ENCODE peak calls at places on chromosome 7, in eight cellular contexts. T is spleen, X is SK-N-SH, B is psoas muscle, F is upper lobe of left lung, V is right atrium auricular region, M is BE2C, P is dorsolateral prefrontal cortex. N is an unnamed sample.

GRCh38 chr7:4633012-4633411 is 49.1 kb upstream of the FOXK1 start:
- DNase-seq in T (no peak), B (no peak), V (no peak), X (no peak), P (no peak), F (no peak), M (no peak), N (peak; percentile 43)

GRCh38 chr7:138941545-138941944 is 39.6 kb downstream of the KIAA1549 start:
- DNase-seq in P (no peak), B (no peak), T (no peak), V (no peak), X (no peak), F (no peak), M (no peak), N (no peak)

GRCh38 chr7:80312139-80312661 is 177.6 kb downstream of the GNAI1 start:
- DNase-seq in X (no peak), M (no peak), V (no peak), T (no peak), B (no peak), P (no peak), F (no peak), N (peak; percentile 71)

GRCh38 chr7:726084-726853 is at the start of gene DNAAF5:
- DNase-seq in X (peak; percentile 98), V (peak; percentile 83), M (peak; percentile 89), T (peak; percentile 96), P (peak; percentile 88), B (peak; percentile 93), F (peak; percentile 98), N (peak; percentile 80)

GRCh38 chr7:139799586-139799985 is 21.8 kb upstream of the HIPK2 start:
- DNase-seq in T (no peak), B (no peak), F (no peak), X (no peak), P (no peak), V (no peak), M (no peak), N (peak; percentile 60)

GRCh38 chr7:144842377-144842851 is 6.6 kb upstream of the TPK1 start:
- DNase-seq in X (no peak), V (peak; percentile 66), M (no peak), T (peak; percentile 81), P (no peak), B (no peak), F (no peak), N (no peak)

GRCh38 chr7:130363156-130363847 is 17.0 kb upstream of the CPA1 start:
- DNase-seq in M (no peak), V (no peak), F (no peak), P (no peak), B (peak; percentile 46), X (no peak), T (no peak), N (peak; percentile 99)

GRCh38 chr7:85074992-85075391 is 111.9 kb downstream of the SEMA3D start:
- DNase-seq in P (no peak), V (no peak), M (no peak), F (no peak), B (no peak), T (no peak), X (no peak), N (no peak)

GRCh38 chr7:147990837-147991236 is 599.7 kb upstream of the C7orf33 start:
- DNase-seq in V (no peak), B (no peak), P (no peak), M (no peak), F (no peak), T (no peak), X (no peak), N (no peak)

GRCh38 chr7:29569648-29570047 is 6.0 kb downstream of the PRR15 start:
- DNase-seq in T (no peak), F (no peak), B (no peak), X (no peak), M (no peak), V (no peak), P (no peak), N (no peak)

DNA sequence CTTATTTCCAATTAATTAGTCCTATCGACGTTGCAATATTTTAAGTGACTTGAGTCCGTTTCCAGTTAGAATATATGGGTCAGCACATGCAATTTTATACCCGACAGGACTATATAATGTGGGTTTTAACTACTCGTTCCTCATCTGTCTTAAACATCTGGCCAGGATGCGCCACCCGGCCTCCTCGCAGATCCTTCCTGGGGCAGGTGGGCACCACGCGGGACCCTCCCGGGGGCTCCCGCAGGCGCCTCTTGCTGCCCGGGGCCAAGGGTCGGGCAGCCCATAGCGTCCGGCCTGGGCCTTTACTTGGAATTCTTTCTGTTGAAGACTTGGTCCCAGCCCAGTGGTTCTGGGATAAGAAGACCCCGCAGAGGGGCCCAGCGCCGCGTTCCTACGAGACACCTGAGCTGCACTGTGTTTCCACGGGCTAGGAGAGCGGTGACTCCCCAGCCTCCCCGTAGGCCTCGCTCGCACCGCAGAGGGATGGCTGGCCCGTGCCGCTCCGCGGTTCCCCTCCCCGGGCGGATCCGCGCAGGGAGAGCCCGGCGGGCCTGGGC is 10.1 kb upstream of the MNX1 start:
- DNase-seq in X (peak; percentile 64), T (no peak), F (peak; percentile 73), B (no peak), V (no peak), M (no peak), P (no peak), N (no peak)
- H3K4me3 ChIP-seq in X (no peak overlapping the region), T (peak overlapping the region; percentile 55), F (no peak overlapping the region), B (peak overlapping the region; percentile 53), V (peak overlapping the region; percentile 9), M (no peak overlapping the region), P (no peak overlapping the region), N (no peak overlapping the region)

DNA sequence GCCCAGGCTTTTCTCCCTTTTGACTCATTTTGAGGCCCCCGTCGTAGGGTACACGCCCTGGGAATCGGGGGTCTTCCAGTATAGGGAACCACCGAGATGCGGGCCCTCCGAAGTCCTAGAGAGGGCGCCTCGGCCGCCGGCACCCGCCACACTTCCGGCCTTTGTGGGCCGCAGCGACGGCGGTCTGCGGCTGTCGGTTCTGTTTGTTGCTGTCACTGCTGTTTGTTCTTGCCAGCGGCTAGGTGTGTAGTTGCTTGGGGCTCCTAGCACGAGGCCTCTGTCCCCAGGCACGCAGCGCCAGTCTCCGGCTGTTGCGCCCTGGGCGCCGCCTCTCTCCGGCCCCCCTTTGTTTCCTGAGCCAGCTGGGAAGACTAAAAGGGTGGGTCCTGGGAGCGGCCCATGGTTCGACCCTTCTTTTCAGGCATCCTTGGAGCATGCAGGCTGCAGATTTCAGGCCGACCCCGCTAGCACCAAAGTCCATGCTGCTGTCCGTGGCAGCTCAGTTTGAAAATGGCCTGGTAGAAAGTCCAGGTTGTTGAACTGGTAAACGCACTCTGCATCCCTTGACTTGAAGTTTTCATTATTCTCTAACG is 17.8 kb upstream of the ZKSCAN1 start:
- DNase-seq in X (peak; percentile 82), T (peak; percentile 93), F (peak; percentile 92), V (no peak), M (peak; percentile 57), P (no peak), B (peak; percentile 69), N (peak; percentile 23)
- TF ChIP-seq CTCF in X (no peak), T (peak; percentile 42), F (peak; percentile 42), V (peak; percentile 51), M (peak; percentile 4), P (peak; percentile 60), B (peak; percentile 31), N (no peak)

DNA sequence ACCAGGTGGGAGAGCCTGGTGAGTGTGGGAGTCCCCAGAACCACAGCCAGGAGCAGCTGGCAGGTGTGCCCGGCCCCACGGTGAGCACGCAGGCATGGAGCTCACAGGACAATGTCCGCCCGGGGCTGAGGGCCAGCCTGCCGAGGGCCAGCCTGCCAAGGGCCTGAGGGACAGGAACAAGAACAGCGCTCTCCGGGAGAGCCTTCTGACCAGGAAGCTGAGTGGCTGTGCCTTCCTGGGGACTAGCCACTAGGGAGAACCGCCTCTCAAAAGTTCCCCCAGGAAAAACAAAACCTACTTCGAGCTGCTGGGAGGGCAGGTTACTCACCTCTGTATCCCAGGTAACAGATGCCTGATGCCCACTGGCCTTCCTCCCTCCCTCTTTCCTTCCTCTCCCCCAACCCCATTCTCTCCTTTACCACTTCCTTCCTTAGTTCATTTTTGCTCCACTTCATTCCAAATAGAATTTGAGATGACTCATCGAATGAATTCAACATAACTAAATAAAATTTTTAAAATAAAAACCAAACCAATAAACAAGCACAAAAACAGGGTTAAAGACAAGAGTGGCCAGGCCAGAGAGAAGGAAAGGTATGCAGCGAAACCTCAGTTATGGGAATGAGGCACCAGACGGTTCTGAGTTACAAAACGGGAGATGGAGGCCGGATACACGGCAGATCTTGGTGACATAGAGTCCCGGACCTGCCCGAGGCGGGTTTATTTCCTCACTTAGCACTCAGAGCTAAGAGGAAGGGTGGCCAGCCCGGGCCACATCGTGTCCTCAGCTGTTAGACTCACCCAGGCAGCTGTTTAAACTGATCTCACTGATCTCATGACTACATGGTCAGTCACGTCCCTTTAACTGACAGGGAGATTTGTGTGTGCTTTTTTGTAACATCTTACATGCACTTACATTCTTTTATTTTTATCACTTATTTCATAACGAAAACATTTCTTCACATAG is 128.5 kb downstream of the TNS3 start:
- DNase-seq in X (no peak), V (peak; percentile 91), T (no peak), B (peak; percentile 92), P (no peak), F (peak; percentile 86), M (no peak), N (peak; percentile 92)
- H3K4me3 ChIP-seq in X (no peak overlapping the region), V (peak overlapping the region; percentile 9), T (peak overlapping the region; percentile 38), B (peak overlapping the region; percentile 68), P (no peak overlapping the region), F (no peak overlapping the region), M (no peak overlapping the region), N (peak overlapping the region; percentile 27)

GRCh38 chr7:124171068-124171467 is 138.2 kb upstream of the TMEM229A start:
- DNase-seq in B (no peak), M (peak; percentile 34), F (no peak), X (peak; percentile 4), T (no peak), V (no peak), P (peak; percentile 55), N (peak; percentile 25)
- TF ChIP-seq CTCF in B (no peak), M (peak; percentile 57), F (peak; percentile 11), X (peak; percentile 62), T (no peak), V (no peak), P (peak; percentile 64), N (peak; percentile 45)

GRCh38 chr7:27183682-27184341 is 1.2 kb downstream of the HOXA11 start:
- DNase-seq in P (no peak), X (peak; percentile 75), F (no peak), V (no peak), B (no peak), M (no peak), T (peak; percentile 58), N (no peak)
- H3K4me3 ChIP-seq in P (peak overlapping the region; percentile 18), X (peak overlapping the region; percentile 37), F (no peak overlapping the region), V (peak overlapping the region; percentile 37), B (peak overlapping the region; percentile 72), M (peak overlapping the region; percentile 39), T (peak overlapping the region; percentile 67), N (peak overlapping the region; percentile 79)

N was measured in AG10803.